ENCODE peak calls at places on chromosome 10, in four cellular contexts. R is progenitor cell of endocrine pancreas, U is GM04504, G is nucleus accumbens. B is an unnamed sample.

GRCh38 chr10:6053303-6053702 is 8.9 kb downstream of the IL2RA start:
- DNase-seq in R (no peak), U (no peak), G (no peak), B (no peak)

GRCh38 chr10:116752969-116753665 is 10.8 kb upstream of the HSPA12A start:
- DNase-seq in R (no peak), U (no peak), G (peak), B (no peak)

GRCh38 chr10:77603529-77603927 is 34.1 kb downstream of the KCNMA1 start:
- DNase-seq in R (no peak), U (no peak), G (no peak), B (peak)

GRCh38 chr10:1411956-1412355 is 325.4 kb downstream of the ADARB2 start:
- DNase-seq in R (no peak), U (no peak), G (no peak), B (no peak)

GRCh38 chr10:103442031-103442461 is 10.1 kb downstream of the CALHM2 start:
- DNase-seq in R (no peak), U (no peak), G (no peak), B (no peak)

GRCh38 chr10:124292911-124293640 is 125.6 kb downstream of the OAT start:
- DNase-seq in R (no peak), U (no peak), G (no peak), B (peak)

GRCh38 chr10:97498841-97499560 is at the start of gene UBTD1:
- DNase-seq in R (peak), U (peak), G (peak), B (peak)

GRCh38 chr10:44577533-44577932 is 192.6 kb upstream of the CXCL12 start:
- DNase-seq in R (no peak), U (no peak), G (no peak), B (peak)

GRCh38 chr10:69696073-69696731 is 66.2 kb downstream of the FAM241B start:
- DNase-seq in R (no peak), U (peak), G (no peak), B (peak)

GRCh38 chr10:31520982-31521381 is 202.0 kb downstream of the ZEB1 start:
- DNase-seq in R (no peak), U (no peak), G (no peak), B (no peak)

GRCh38 chr10:3948843-3949242 is 163.8 kb upstream of the KLF6 start:
- DNase-seq in R (no peak), U (no peak), G (no peak), B (no peak)

GRCh38 chr10:132981746-132982145 is 39.4 kb upstream of the CFAP46 start:
- DNase-seq in R (no peak), U (no peak), G (no peak), B (no peak)

GRCh38 chr10:25642736-25643135 is 291.3 kb upstream of the MYO3A start:
- DNase-seq in R (no peak), U (no peak), G (no peak), B (no peak)

GRCh38 chr10:117514971-117515370 is 27.6 kb upstream of the EMX2 start:
- DNase-seq in R (no peak), U (no peak), G (no peak), B (no peak)

GRCh38 chr10:34213805-34214197 is 601.3 kb downstream of the PARD3 start:
- DNase-seq in R (no peak), U (no peak), G (no peak), B (no peak)

GRCh38 chr10:35563266-35563891 is 41.8 kb upstream of the GJD4 start:
- DNase-seq in R (peak), U (no peak), G (peak), B (peak)

GRCh38 chr10:533186-533585 is 156.3 kb downstream of the DIP2C start:
- DNase-seq in R (no peak), U (no peak), G (no peak), B (no peak)

GRCh38 chr10:78950656-78951587 is 117.8 kb upstream of the ZMIZ1 start:
- DNase-seq in R (no peak), U (no peak), G (no peak), B (no peak)

GRCh38 chr10:12419279-12419847 is 70.0 kb downstream of the CAMK1D start:
- DNase-seq in R (no peak), U (peak), G (no peak), B (peak)

GRCh38 chr10:28571265-28571664 is 38.3 kb downstream of the WAC start:
- DNase-seq in R (no peak), U (no peak), G (no peak), B (no peak)

GRCh38 chr10:51423121-51423452 is 276.3 kb downstream of the CSTF2T start:
- DNase-seq in R (no peak), U (no peak), G (no peak), B (no peak)

GRCh38 chr10:96496281-96496925 is 17.3 kb downstream of the TLL2 start:
- DNase-seq in R (peak), U (no peak), G (no peak), B (no peak)

GRCh38 chr10:6592080-6592479 is 12.0 kb upstream of the PRKCQ start:
- DNase-seq in R (no peak), U (no peak), G (no peak), B (no peak)

GRCh38 chr10:70478191-70479160 is at the start of gene PALD1:
- DNase-seq in R (peak), U (no peak), G (peak), B (no peak)

GRCh38 chr10:101294109-101294508 is 59.9 kb upstream of the BTRC start:
- DNase-seq in R (no peak), U (no peak), G (no peak), B (no peak)

GRCh38 chr10:118698421-118698820 is 56.3 kb downstream of the CACUL1 start:
- DNase-seq in R (no peak), U (no peak), G (peak), B (no peak)

GRCh38 chr10:83801983-83802382 is 337.3 kb upstream of the GHITM start:
- DNase-seq in R (no peak), U (no peak), G (no peak), B (no peak)

GRCh38 chr10:62496925-62497324 is 122.8 kb downstream of the ZNF365 start:
- DNase-seq in R (no peak), U (no peak), G (no peak), B (no peak)

GRCh38 chr10:66350622-66351399 is 575.0 kb upstream of the LRRTM3 start:
- DNase-seq in R (no peak), U (no peak), G (no peak), B (no peak)

GRCh38 chr10:74213571-74214162 is 62.6 kb downstream of the ADK start:
- DNase-seq in R (no peak), U (no peak), G (no peak), B (peak)

GRCh38 chr10:133211959-133212852 is 17.8 kb upstream of the UTF1 start:
- DNase-seq in R (no peak), U (no peak), G (no peak), B (no peak)

GRCh38 chr10:79013406-79013805 is 55.4 kb upstream of the ZMIZ1 start:
- DNase-seq in R (no peak), U (no peak), G (no peak), B (no peak)

GRCh38 chr10:85927952-85928677 is 438.5 kb downstream of the GRID1 start:
- DNase-seq in R (no peak), U (no peak), G (no peak), B (no peak)

GRCh38 chr10:44383749-44384600 is 922 bp downstream of the CXCL12 start:
- DNase-seq in R (no peak), U (peak), G (no peak), B (peak)

GRCh38 chr10:89224697-89225443 is 17.8 kb upstream of the CH25H start:
- DNase-seq in R (no peak), U (no peak), G (peak), B (no peak)

GRCh38 chr10:34109952-34110702 is 705.0 kb downstream of the PARD3 start:
- DNase-seq in R (no peak), U (peak), G (no peak), B (peak)